ENCODE peak calls at places on chromosomes 11 and 22, in nine cellular contexts. C, P, W, Z, M, S, I, R and U are unnamed samples.

GRCh38 chr11:3642071-3642951 is 519 bp upstream of the ART5 start:
- DNase-seq in C (peak), P (peak), W (no peak), Z (peak), M (peak), S (peak), I (peak), R (peak), U (no peak)

GRCh38 chr11:73396251-73396930 is 20.2 kb downstream of the RELT start:
- DNase-seq in C (no peak), P (no peak), W (no peak), Z (no peak), M (no peak), S (no peak), I (no peak), R (no peak), U (no peak)

GRCh38 chr22:32411388-32411787 is 659 bp downstream of the RTCB start:
- DNase-seq in C (no peak), P (peak), W (peak), Z (no peak), M (no peak), S (peak), I (no peak), R (no peak), U (no peak)

GRCh38 chr11:128956401-128957203 is 13.9 kb upstream of the TP53AIP1 start:
- DNase-seq in C (peak), P (peak), W (peak), Z (no peak), M (peak), S (peak), I (peak), R (peak), U (peak)

GRCh38 chr22:20720692-20721408 is 53.1 kb upstream of the SERPIND1 start:
- DNase-seq in C (no peak), P (no peak), W (no peak), Z (no peak), M (no peak), S (no peak), I (no peak), R (no peak), U (no peak)

GRCh38 chr11:78946945-78947914 is 372.6 kb upstream of the NARS2 start:
- DNase-seq in C (no peak), P (no peak), W (no peak), Z (no peak), M (peak), S (peak), I (no peak), R (peak), U (no peak)

GRCh38 chr11:91394718-91395414 is 829.8 kb upstream of the FAT3 start:
- DNase-seq in C (no peak), P (no peak), W (peak), Z (no peak), M (no peak), S (peak), I (no peak), R (no peak), U (no peak)

GRCh38 chr11:124961972-124962609 is 8.1 kb downstream of the CCDC15 start:
- DNase-seq in C (peak), P (peak), W (peak), Z (no peak), M (peak), S (peak), I (peak), R (peak), U (no peak)

GRCh38 chr11:67120881-67121710 is 2.0 kb downstream of the KDM2A start:
- DNase-seq in C (no peak), P (peak), W (peak), Z (no peak), M (peak), S (peak), I (no peak), R (no peak), U (no peak)

GRCh38 chr11:118883004-118883367 is 706 bp upstream of the CXCR5 start:
- DNase-seq in C (no peak), P (no peak), W (no peak), Z (no peak), M (no peak), S (no peak), I (no peak), R (no peak), U (no peak)

GRCh38 chr11:30172872-30173271 is 57.9 kb upstream of the FSHB start:
- DNase-seq in C (no peak), P (no peak), W (no peak), Z (no peak), M (no peak), S (no peak), I (no peak), R (no peak), U (peak)

GRCh38 chr11:12693485-12694181 is 19.4 kb downstream of the TEAD1 start:
- DNase-seq in C (peak), P (peak), W (peak), Z (peak), M (peak), S (peak), I (no peak), R (peak), U (peak)

GRCh38 chr22:17890245-17890671 is 116.0 kb upstream of the BID start:
- DNase-seq in C (no peak), P (no peak), W (peak), Z (no peak), M (no peak), S (no peak), I (no peak), R (no peak), U (no peak)

GRCh38 chr22:33112606-33113005 is 54.4 kb upstream of the SYN3 start:
- DNase-seq in C (no peak), P (no peak), W (no peak), Z (no peak), M (no peak), S (peak), I (no peak), R (no peak), U (no peak)

GRCh38 chr11:102807921-102808320 is 10.0 kb upstream of the MMP1 start:
- DNase-seq in C (no peak), P (peak), W (no peak), Z (no peak), M (no peak), S (peak), I (no peak), R (peak), U (no peak)

GRCh38 chr11:32428665-32429293 is 6.6 kb downstream of the WT1 start:
- DNase-seq in C (no peak), P (no peak), W (no peak), Z (no peak), M (no peak), S (no peak), I (no peak), R (no peak), U (no peak)

GRCh38 chr22:36323855-36324331 is 63.9 kb downstream of the MYH9 start:
- DNase-seq in C (no peak), P (peak), W (no peak), Z (peak), M (peak), S (no peak), I (no peak), R (peak), U (no peak)

GRCh38 chr11:44944853-44945235 is 5.8 kb downstream of the TP53I11 start:
- DNase-seq in C (no peak), P (no peak), W (no peak), Z (no peak), M (no peak), S (peak), I (no peak), R (no peak), U (no peak)

GRCh38 chr11:3989251-3989650 is 105.3 kb upstream of the RRM1 start:
- DNase-seq in C (no peak), P (peak), W (no peak), Z (no peak), M (no peak), S (no peak), I (no peak), R (no peak), U (no peak)

GRCh38 chr22:40070701-40071100 is 75.9 kb downstream of the FAM83F start:
- DNase-seq in C (no peak), P (no peak), W (no peak), Z (no peak), M (peak), S (no peak), I (no peak), R (peak), U (no peak)

GRCh38 chr11:134652586-134653255 is 240.7 kb upstream of the B3GAT1 start:
- DNase-seq in C (no peak), P (no peak), W (no peak), Z (no peak), M (no peak), S (no peak), I (no peak), R (no peak), U (no peak)

GRCh38 chr11:69429716-69430491 is 51.6 kb upstream of the LINC01488 start:
- DNase-seq in C (no peak), P (no peak), W (no peak), Z (no peak), M (no peak), S (no peak), I (no peak), R (no peak), U (no peak)

GRCh38 chr11:69493931-69494821 is 12.7 kb downstream of the LINC01488 start:
- DNase-seq in C (no peak), P (no peak), W (no peak), Z (no peak), M (no peak), S (no peak), I (no peak), R (no peak), U (no peak)

GRCh38 chr11:123478352-123478986 is 48.4 kb downstream of the GRAMD1B start:
- DNase-seq in C (peak), P (peak), W (peak), Z (peak), M (peak), S (peak), I (peak), R (peak), U (no peak)

GRCh38 chr11:17013548-17014320 is 480 bp downstream of the PLEKHA7 start:
- DNase-seq in C (no peak), P (no peak), W (no peak), Z (peak), M (no peak), S (peak), I (peak), R (no peak), U (no peak)

GRCh38 chr11:96954587-96954986 is 564.8 kb downstream of the JRKL start:
- DNase-seq in C (no peak), P (no peak), W (no peak), Z (no peak), M (no peak), S (no peak), I (no peak), R (no peak), U (no peak)

GRCh38 chr11:110478410-110478809 is 48.7 kb downstream of the FDX1 start:
- DNase-seq in C (no peak), P (no peak), W (no peak), Z (no peak), M (no peak), S (peak), I (no peak), R (no peak), U (no peak)

GRCh38 chr11:130897262-130898182 is 18.8 kb downstream of the SNX19 start:
- DNase-seq in C (no peak), P (peak), W (peak), Z (no peak), M (peak), S (no peak), I (no peak), R (peak), U (peak)

GRCh38 chr22:36415415-36416168 is 27.8 kb upstream of the MYH9 start:
- DNase-seq in C (no peak), P (no peak), W (no peak), Z (no peak), M (peak), S (no peak), I (no peak), R (no peak), U (no peak)

GRCh38 chr22:22380098-22381030 is 128.2 kb downstream of the ZNF280B start:
- DNase-seq in C (no peak), P (no peak), W (no peak), Z (no peak), M (no peak), S (peak), I (no peak), R (no peak), U (no peak)

GRCh38 chr22:42544686-42545085 is 9.1 kb upstream of the SERHL2 start:
- DNase-seq in C (no peak), P (no peak), W (no peak), Z (no peak), M (peak), S (peak), I (no peak), R (no peak), U (no peak)

GRCh38 chr11:72466410-72466809 is 32.1 kb upstream of the CLPB start:
- DNase-seq in C (no peak), P (no peak), W (no peak), Z (no peak), M (no peak), S (no peak), I (no peak), R (no peak), U (no peak)

GRCh38 chr11:30431127-30431814 is 108.4 kb downstream of the ARL14EP start:
- DNase-seq in C (no peak), P (no peak), W (no peak), Z (no peak), M (no peak), S (peak), I (no peak), R (no peak), U (no peak)

GRCh38 chr11:65787649-65788622 is 1.1 kb downstream of the OVOL1 start:
- DNase-seq in C (no peak), P (no peak), W (no peak), Z (no peak), M (no peak), S (peak), I (no peak), R (no peak), U (no peak)

GRCh38 chr11:70203749-70204465 is 811 bp downstream of the FADD start:
- DNase-seq in C (peak), P (peak), W (peak), Z (peak), M (peak), S (peak), I (peak), R (peak), U (peak)

GRCh38 chr11:96014234-96014633 is 90.3 kb upstream of the MTMR2 start:
- DNase-seq in C (no peak), P (peak), W (peak), Z (no peak), M (peak), S (peak), I (peak), R (no peak), U (no peak)